ENCODE peak calls at places on chromosomes 2 and 18, in four cellular contexts. E, R, C and W are unnamed samples.

GRCh38 chr2:232300894-232301387 is 77.6 kb upstream of the ALPP start:
- DNase-seq in R (no peak), C (no peak), E (no peak), W (no peak)

GRCh38 chr18:12911025-12911927 is 27.2 kb upstream of the PTPN2 start:
- DNase-seq in R (peak; percentile 23), E (no peak), C (no peak), W (no peak)

GRCh38 chr18:60445341-60445740 is 72.8 kb upstream of the MC4R start:
- DNase-seq in R (no peak), E (no peak), C (no peak), W (no peak)

GRCh38 chr2:120104002-120104467 is 91.2 kb downstream of the EPB41L5 start:
- DNase-seq in R (no peak), C (no peak), E (no peak), W (no peak)

GRCh38 chr2:181937473-181937872 is 45.9 kb downstream of the ITPRID2 start:
- DNase-seq in E (no peak), R (no peak), C (no peak), W (peak; percentile 3)

GRCh38 chr2:151973013-151973900 is 125.6 kb downstream of the CACNB4 start:
- DNase-seq in E (peak; percentile 13), R (no peak), C (peak; percentile 50), W (no peak)

GRCh38 chr2:37615808-37616673 is 55.4 kb downstream of the CDC42EP3 start:
- DNase-seq in E (no peak), C (no peak), R (no peak), W (peak; percentile 24)

GRCh38 chr18:54329787-54330186 is 27.9 kb downstream of the STARD6 start:
- DNase-seq in E (no peak), R (no peak), C (no peak), W (no peak)